ENCODE peak calls at places on chromosomes 16 and 17, in nine cellular contexts. D is psoas muscle, M is uterus, I is tibial nerve, E is A549, N is astrocyte of the cerebellum, A is H9, K is fibroblast of mammary gland, H is tibial artery. G is an unnamed sample.
A peak's percentile ranks its signal among the peaks of the same experiment; 100 is the strongest.

GRCh38 chr17:66885417-66885816 is 50.5 kb downstream of the CACNG5 start:
- DNase-seq in D (no peak), M (no peak), I (no peak), E (no peak), N (no peak), A (no peak), K (no peak), H (no peak), G (no peak)

GRCh38 chr17:59361386-59361785 is 29.9 kb downstream of the YPEL2 start:
- DNase-seq in D (no peak), M (no peak), I (no peak), E (no peak), N (no peak), A (no peak), K (peak; percentile 91), H (no peak), G (no peak)

GRCh38 chr17:32625971-32626370 is 139.2 kb downstream of the CDK5R1 start:
- DNase-seq in D (no peak), M (no peak), I (no peak), E (no peak), N (no peak), A (no peak), K (no peak), H (no peak), G (no peak)

GRCh38 chr16:85616608-85617311 is 3.6 kb downstream of the GSE1 start:
- DNase-seq in D (peak; percentile 80), M (peak; percentile 46), I (no peak), E (no peak), N (no peak), A (no peak), K (no peak), H (peak; percentile 39), G (no peak)

GRCh38 chr17:28728364-28729200 is at the start of gene NEK8:
- DNase-seq in D (peak; percentile 97), M (peak; percentile 97), I (peak; percentile 96), E (peak; percentile 96), N (peak; percentile 79), A (peak; percentile 94), K (peak; percentile 89), H (peak; percentile 96), G (peak; percentile 87)

GRCh38 chr16:84513111-84514065 is 8.9 kb upstream of the MEAK7 start:
- DNase-seq in D (peak; percentile 15), M (no peak), I (no peak), E (no peak), N (peak; percentile 57), A (no peak), K (peak; percentile 17), H (peak; percentile 14), G (no peak)

GRCh38 chr17:52148288-52148968 is 10.1 kb downstream of the CA10 start:
- DNase-seq in D (no peak), M (no peak), I (no peak), E (no peak), N (no peak), A (no peak), K (no peak), H (no peak), G (no peak)

GRCh38 chr17:59840329-59840907 is 52.3 kb downstream of the TUBD1 start:
- DNase-seq in D (no peak), M (no peak), I (no peak), E (no peak), N (no peak), A (peak; percentile 82), K (peak; percentile 32), H (no peak), G (no peak)

GRCh38 chr17:82775033-82775823 is 23.4 kb downstream of the TBCD start:
- DNase-seq in D (peak; percentile 84), M (peak; percentile 70), I (peak; percentile 38), E (peak; percentile 95), N (no peak), A (peak; percentile 91), K (peak; percentile 43), H (no peak), G (peak; percentile 93)

GRCh38 chr17:14304876-14305636 is 4.2 kb downstream of the HS3ST3B1 start:
- DNase-seq in D (no peak), M (no peak), I (no peak), E (no peak), N (no peak), A (peak; percentile 48), K (peak; percentile 47), H (no peak), G (no peak)

GRCh38 chr17:80827646-80828643 is 163.7 kb upstream of the CHMP6 start:
- DNase-seq in D (peak; percentile 49), M (no peak), I (no peak), E (no peak), N (no peak), A (peak; percentile 86), K (peak; percentile 21), H (no peak), G (no peak)

GRCh38 chr16:9053006-9053601 is 38.3 kb upstream of the HAPSTR1 start:
- DNase-seq in D (peak; percentile 78), M (no peak), I (no peak), E (peak; percentile 64), N (peak; percentile 62), A (peak; percentile 98), K (peak; percentile 55), H (peak; percentile 33), G (no peak)

GRCh38 chr17:40015005-40015997 is at the start of gene CSF3:
- DNase-seq in D (peak; percentile 95), M (peak; percentile 76), I (no peak), E (no peak), N (no peak), A (no peak), K (peak; percentile 70), H (no peak), G (peak; percentile 8)

GRCh38 chr17:82787081-82787848 is 35.4 kb downstream of the TBCD start:
- DNase-seq in D (peak; percentile 95), M (peak; percentile 75), I (no peak), E (no peak), N (peak; percentile 57), A (no peak), K (peak; percentile 87), H (peak; percentile 71), G (no peak)

GRCh38 chr16:1338119-1338730 is 4.8 kb downstream of the BAIAP3 start:
- DNase-seq in D (no peak), M (no peak), I (no peak), E (peak; percentile 50), N (no peak), A (peak; percentile 67), K (no peak), H (no peak), G (peak; percentile 67)

GRCh38 chr16:50702725-50703124 is 9.3 kb downstream of the NOD2 start:
- DNase-seq in D (no peak), M (no peak), I (no peak), E (no peak), N (no peak), A (no peak), K (no peak), H (no peak), G (no peak)

DNA sequence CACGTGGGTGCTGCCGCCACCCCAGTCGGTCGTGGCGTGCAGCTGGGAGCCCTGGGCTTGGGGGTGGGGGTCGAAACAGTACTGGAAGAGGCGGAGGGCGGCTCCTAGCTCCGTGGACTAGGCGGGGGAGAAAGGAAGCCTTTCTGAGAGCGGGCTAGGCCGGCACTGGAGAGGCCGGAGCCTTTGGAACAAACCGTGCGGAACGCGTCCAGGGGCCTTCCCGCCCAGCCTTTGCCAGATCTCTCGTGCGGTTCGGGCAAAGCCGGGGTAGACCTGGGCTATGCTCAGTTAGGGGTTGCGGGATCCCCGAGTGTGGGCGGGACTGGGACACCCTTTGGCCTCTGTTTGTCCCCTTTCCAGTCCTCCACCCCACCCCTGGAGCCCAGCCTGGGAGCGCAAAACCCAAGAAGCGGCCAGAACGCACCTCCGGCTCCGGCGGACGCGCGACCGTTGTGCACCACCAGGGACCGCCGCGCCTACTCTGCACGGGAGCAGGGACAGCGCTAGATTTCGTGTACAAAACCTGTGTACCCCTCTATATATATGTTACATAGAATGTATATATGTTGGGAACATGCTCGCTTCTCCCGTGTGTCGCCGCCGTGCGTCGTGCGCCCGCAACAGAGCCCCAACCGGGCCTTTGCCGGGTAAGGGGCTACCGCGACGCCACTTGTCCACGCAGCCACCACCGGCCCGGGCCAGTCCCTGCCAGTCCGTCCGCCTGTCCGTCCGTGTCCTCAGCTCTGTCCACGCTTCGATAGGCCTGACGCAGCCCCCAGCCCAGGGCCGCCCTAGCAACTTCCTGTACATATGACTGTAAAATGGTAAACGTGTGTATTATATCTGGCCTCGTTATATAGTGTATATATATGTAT is 26.2 kb downstream of the SREBF1 start:
- DNase-seq in D (no peak), M (peak; percentile 69), I (no peak), E (no peak), N (no peak), A (peak; percentile 70), K (peak; percentile 49), H (no peak), G (no peak)
- TF ChIP-seq CTCF in D (no peak), M (no peak), I (peak; percentile 20), E (no peak), N (no peak), A (peak; percentile 37), K (no peak), H (no peak), G (no peak)

GRCh38 chr17:55532670-55533069 is 21.4 kb upstream of the SMIM36 start:
- DNase-seq in D (no peak), M (no peak), I (no peak), E (no peak), N (no peak), A (no peak), K (no peak), H (no peak), G (no peak)

GRCh38 chr17:55524440-55525220 is 13.4 kb upstream of the SMIM36 start:
- DNase-seq in D (no peak), M (no peak), I (no peak), E (no peak), N (no peak), A (no peak), K (no peak), H (no peak), G (no peak)

GRCh38 chr17:55531053-55531728 is 19.9 kb upstream of the SMIM36 start:
- DNase-seq in D (no peak), M (no peak), I (no peak), E (no peak), N (no peak), A (no peak), K (no peak), H (no peak), G (no peak)

GRCh38 chr17:55530064-55530463 is 18.8 kb upstream of the SMIM36 start:
- DNase-seq in D (no peak), M (no peak), I (no peak), E (no peak), N (no peak), A (no peak), K (no peak), H (no peak), G (no peak)

GRCh38 chr17:55527520-55528118 is 16.4 kb upstream of the SMIM36 start:
- DNase-seq in D (no peak), M (peak; percentile 37), I (no peak), E (peak; percentile 50), N (peak; percentile 38), A (peak; percentile 54), K (peak; percentile 76), H (peak; percentile 30), G (no peak)
- TF ChIP-seq CTCF in D (peak; percentile 70), M (peak; percentile 36), I (peak; percentile 83), E (peak; percentile 96), N (peak; percentile 74), A (peak; percentile 75), K (peak; percentile 78), H (peak; percentile 23), G (peak; percentile 63)

GRCh38 chr17:38922538-38923291 is 2.7 kb upstream of the LASP1NB start:
- DNase-seq in D (peak; percentile 72), M (peak; percentile 82), I (peak; percentile 69), E (no peak), N (peak; percentile 71), A (peak; percentile 71), K (peak; percentile 83), H (peak; percentile 85), G (no peak)
- TF ChIP-seq CTCF in D (no peak), M (no peak), I (no peak), E (no peak), N (no peak), A (no peak), K (no peak), H (no peak), G (no peak)

GRCh38 chr16:66562409-66562808 is 3.8 kb upstream of the CMTM1 start:
- DNase-seq in D (no peak), M (no peak), I (no peak), E (no peak), N (no peak), A (no peak), K (no peak), H (no peak), G (no peak)
- TF ChIP-seq CTCF in D (no peak), M (no peak), I (no peak), E (peak; percentile 33), N (no peak), A (peak; percentile 19), K (no peak), H (no peak), G (no peak)

G was measured in D721Med.